ENCODE peak calls at places on chromosome 10, in six cellular contexts. One of them, this sample, is unnamed.

GRCh38 chr10:125000366-125001312 is 58.7 kb downstream of the ZRANB1 start:
- DNase-seq in Peyer's patch: peak; percentile 43
- DNase-seq in suprapubic skin: peak; percentile 80
- DNase-seq in left ventricle myocardium inferior: peak; percentile 16
- DNase-seq in fibroblast of lung: peak; percentile 63
- DNase-seq in cardiac muscle cell: no peak
- DNase-seq in this sample: no peak

GRCh38 chr10:122802282-122802681 is 43.4 kb downstream of the CUZD1 start:
- DNase-seq in Peyer's patch: no peak
- DNase-seq in suprapubic skin: no peak
- DNase-seq in left ventricle myocardium inferior: no peak
- DNase-seq in fibroblast of lung: no peak
- DNase-seq in cardiac muscle cell: no peak
- DNase-seq in this sample: no peak

GRCh38 chr10:43287056-43288007 is 20.5 kb upstream of the RASGEF1A start:
- DNase-seq in Peyer's patch: peak; percentile 91
- DNase-seq in suprapubic skin: peak; percentile 76
- DNase-seq in left ventricle myocardium inferior: no peak
- DNase-seq in fibroblast of lung: no peak
- DNase-seq in cardiac muscle cell: no peak
- DNase-seq in this sample: no peak

GRCh38 chr10:114432704-114433103 is 28.4 kb upstream of the AFAP1L2 start:
- DNase-seq in Peyer's patch: no peak
- DNase-seq in suprapubic skin: no peak
- DNase-seq in left ventricle myocardium inferior: no peak
- DNase-seq in fibroblast of lung: peak; percentile 82
- DNase-seq in cardiac muscle cell: no peak
- DNase-seq in this sample: no peak

GRCh38 chr10:43222296-43222695 is 44.6 kb downstream of the RASGEF1A start:
- DNase-seq in Peyer's patch: peak; percentile 24
- DNase-seq in suprapubic skin: no peak
- DNase-seq in left ventricle myocardium inferior: no peak
- DNase-seq in fibroblast of lung: no peak
- DNase-seq in cardiac muscle cell: no peak
- DNase-seq in this sample: no peak

GRCh38 chr10:100119726-100120125 is 38.1 kb upstream of the CPN1 start:
- DNase-seq in Peyer's patch: no peak
- DNase-seq in suprapubic skin: no peak
- DNase-seq in left ventricle myocardium inferior: no peak
- DNase-seq in fibroblast of lung: no peak
- DNase-seq in cardiac muscle cell: no peak
- DNase-seq in this sample: no peak

GRCh38 chr10:17200885-17201164 is 647 bp downstream of the TRDMT1 start:
- DNase-seq in Peyer's patch: peak; percentile 71
- DNase-seq in suprapubic skin: no peak
- DNase-seq in left ventricle myocardium inferior: peak; percentile 18
- DNase-seq in fibroblast of lung: peak; percentile 68
- DNase-seq in cardiac muscle cell: peak; percentile 42
- DNase-seq in this sample: no peak

GRCh38 chr10:33235271-33235884 is 99.1 kb downstream of the NRP1 start:
- DNase-seq in Peyer's patch: no peak
- DNase-seq in suprapubic skin: no peak
- DNase-seq in left ventricle myocardium inferior: no peak
- DNase-seq in fibroblast of lung: no peak
- DNase-seq in cardiac muscle cell: no peak
- DNase-seq in this sample: no peak

GRCh38 chr10:129958686-129959543 is 5.2 kb downstream of the EBF3 start:
- DNase-seq in Peyer's patch: no peak
- DNase-seq in suprapubic skin: peak; percentile 72
- DNase-seq in left ventricle myocardium inferior: no peak
- DNase-seq in fibroblast of lung: no peak
- DNase-seq in cardiac muscle cell: peak; percentile 27
- DNase-seq in this sample: no peak

GRCh38 chr10:69479737-69480412 is 28.6 kb downstream of the TSPAN15 start:
- DNase-seq in Peyer's patch: no peak
- DNase-seq in suprapubic skin: no peak
- DNase-seq in left ventricle myocardium inferior: no peak
- DNase-seq in fibroblast of lung: peak; percentile 1
- DNase-seq in cardiac muscle cell: no peak
- DNase-seq in this sample: no peak

GRCh38 chr10:22737587-22737986 is 23.2 kb upstream of the PIP4K2A start:
- DNase-seq in Peyer's patch: no peak
- DNase-seq in suprapubic skin: no peak
- DNase-seq in left ventricle myocardium inferior: peak; percentile 32
- DNase-seq in fibroblast of lung: peak; percentile 90
- DNase-seq in cardiac muscle cell: no peak
- DNase-seq in this sample: no peak

GRCh38 chr10:102101152-102101551 is 19.0 kb downstream of the LDB1 start:
- DNase-seq in Peyer's patch: no peak
- DNase-seq in suprapubic skin: no peak
- DNase-seq in left ventricle myocardium inferior: no peak
- DNase-seq in fibroblast of lung: no peak
- DNase-seq in cardiac muscle cell: no peak
- DNase-seq in this sample: no peak
- TF ChIP-seq CTCF in Peyer's patch: no peak
- TF ChIP-seq CTCF in suprapubic skin: no peak
- TF ChIP-seq CTCF in left ventricle myocardium inferior: no peak
- TF ChIP-seq CTCF in fibroblast of lung: no peak
- TF ChIP-seq CTCF in cardiac muscle cell: no peak
- TF ChIP-seq CTCF in this sample: peak; percentile 29

GRCh38 chr10:45433716-45434469 is 59.9 kb downstream of the ALOX5 start:
- DNase-seq in Peyer's patch: no peak
- DNase-seq in suprapubic skin: no peak
- DNase-seq in left ventricle myocardium inferior: no peak
- DNase-seq in fibroblast of lung: no peak
- DNase-seq in cardiac muscle cell: no peak
- DNase-seq in this sample: no peak

GRCh38 chr10:45428611-45429510 is 54.8 kb downstream of the ALOX5 start:
- DNase-seq in Peyer's patch: no peak
- DNase-seq in suprapubic skin: no peak
- DNase-seq in left ventricle myocardium inferior: no peak
- DNase-seq in fibroblast of lung: no peak
- DNase-seq in cardiac muscle cell: no peak
- DNase-seq in this sample: no peak

GRCh38 chr10:45432113-45432512 is 58.1 kb downstream of the ALOX5 start:
- DNase-seq in Peyer's patch: no peak
- DNase-seq in suprapubic skin: no peak
- DNase-seq in left ventricle myocardium inferior: no peak
- DNase-seq in fibroblast of lung: no peak
- DNase-seq in cardiac muscle cell: no peak
- DNase-seq in this sample: no peak

GRCh38 chr10:45429790-45430189 is 55.8 kb downstream of the ALOX5 start:
- DNase-seq in Peyer's patch: no peak
- DNase-seq in suprapubic skin: no peak
- DNase-seq in left ventricle myocardium inferior: no peak
- DNase-seq in fibroblast of lung: no peak
- DNase-seq in cardiac muscle cell: no peak
- DNase-seq in this sample: no peak

GRCh38 chr10:45432700-45433472 is 58.9 kb downstream of the ALOX5 start:
- DNase-seq in Peyer's patch: no peak
- DNase-seq in suprapubic skin: no peak
- DNase-seq in left ventricle myocardium inferior: no peak
- DNase-seq in fibroblast of lung: no peak
- DNase-seq in cardiac muscle cell: no peak
- DNase-seq in this sample: no peak
- H3K4me1 ChIP-seq in Peyer's patch: no peaks in the 10 kb centered on the region
- H3K4me1 ChIP-seq in suprapubic skin: peaks cover 2% of the 10 kb centered on the region
- H3K4me1 ChIP-seq in left ventricle myocardium inferior: peaks cover 8% of the 10 kb centered on the region
- H3K4me1 ChIP-seq in fibroblast of lung: no peaks in the 10 kb centered on the region
- H3K4me1 ChIP-seq in cardiac muscle cell: no peaks in the 10 kb centered on the region
- H3K4me1 ChIP-seq in this sample: no peaks in the 10 kb centered on the region

GRCh38 chr10:3760083-3760482 is 24.9 kb downstream of the KLF6 start:
- DNase-seq in Peyer's patch: peak; percentile 41
- DNase-seq in suprapubic skin: peak; percentile 70
- DNase-seq in left ventricle myocardium inferior: no peak
- DNase-seq in fibroblast of lung: no peak
- DNase-seq in cardiac muscle cell: no peak
- DNase-seq in this sample: no peak

GRCh38 chr10:3763035-3763456 is 22.0 kb downstream of the KLF6 start:
- DNase-seq in Peyer's patch: peak; percentile 47
- DNase-seq in suprapubic skin: peak; percentile 56
- DNase-seq in left ventricle myocardium inferior: no peak
- DNase-seq in fibroblast of lung: peak; percentile 41
- DNase-seq in cardiac muscle cell: no peak
- DNase-seq in this sample: peak; percentile 97

GRCh38 chr10:3761916-3762708 is 22.9 kb downstream of the KLF6 start:
- DNase-seq in Peyer's patch: peak; percentile 41
- DNase-seq in suprapubic skin: peak; percentile 16
- DNase-seq in left ventricle myocardium inferior: no peak
- DNase-seq in fibroblast of lung: peak; percentile 61
- DNase-seq in cardiac muscle cell: no peak
- DNase-seq in this sample: no peak

GRCh38 chr10:3759397-3759796 is 25.6 kb downstream of the KLF6 start:
- DNase-seq in Peyer's patch: no peak
- DNase-seq in suprapubic skin: no peak
- DNase-seq in left ventricle myocardium inferior: no peak
- DNase-seq in fibroblast of lung: no peak
- DNase-seq in cardiac muscle cell: no peak
- DNase-seq in this sample: no peak

DNA sequence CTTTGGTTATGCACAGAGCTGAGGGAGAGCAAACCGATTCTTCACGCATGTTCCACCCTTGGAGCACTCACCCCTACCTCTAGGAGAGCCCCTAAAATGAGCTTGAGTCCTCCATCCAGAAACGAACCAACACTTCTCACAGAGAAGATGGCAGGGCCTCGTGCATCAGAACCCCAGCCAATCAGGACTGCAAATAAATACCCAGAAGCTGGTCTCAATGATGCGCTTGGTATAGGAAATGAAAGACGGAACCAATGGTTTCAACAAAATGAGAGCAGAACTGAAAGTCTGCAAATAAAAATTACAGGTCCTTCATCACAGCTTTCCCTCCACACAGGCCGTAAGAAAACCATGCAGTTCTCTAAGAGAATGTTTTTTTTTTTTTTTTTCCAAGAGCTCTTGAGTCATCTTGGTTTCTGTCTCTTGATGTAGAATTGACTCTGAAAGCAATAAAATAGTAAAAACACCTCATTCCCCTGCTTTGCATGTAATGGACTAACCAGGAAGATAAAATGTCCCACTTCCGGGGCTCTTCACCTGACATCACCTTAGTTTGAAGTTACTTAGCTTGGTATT is 23.8 kb downstream of the KLF6 start:
- DNase-seq in Peyer's patch: peak; percentile 47
- DNase-seq in suprapubic skin: peak; percentile 11
- DNase-seq in left ventricle myocardium inferior: no peak
- DNase-seq in fibroblast of lung: no peak
- DNase-seq in cardiac muscle cell: no peak
- DNase-seq in this sample: no peak
- H3K27ac ChIP-seq in Peyer's patch: no peak overlapping the region
- H3K27ac ChIP-seq in suprapubic skin: no peak overlapping the region
- H3K27ac ChIP-seq in left ventricle myocardium inferior: no peak overlapping the region
- H3K27ac ChIP-seq in fibroblast of lung: no peak overlapping the region
- H3K27ac ChIP-seq in cardiac muscle cell: no peak overlapping the region
- H3K27ac ChIP-seq in this sample: peak overlapping the region; percentile 93

GRCh38 chr10:3119796-3120459 is 52.6 kb downstream of the PFKP start:
- DNase-seq in Peyer's patch: no peak
- DNase-seq in suprapubic skin: no peak
- DNase-seq in left ventricle myocardium inferior: no peak
- DNase-seq in fibroblast of lung: peak; percentile 20
- DNase-seq in cardiac muscle cell: peak; percentile 39
- DNase-seq in this sample: no peak
- TF ChIP-seq CTCF in Peyer's patch: no peak
- TF ChIP-seq CTCF in suprapubic skin: no peak
- TF ChIP-seq CTCF in left ventricle myocardium inferior: peak; percentile 55
- TF ChIP-seq CTCF in fibroblast of lung: peak; percentile 48
- TF ChIP-seq CTCF in cardiac muscle cell: peak; percentile 55
- TF ChIP-seq CTCF in this sample: peak; percentile 52

GRCh38 chr10:50607526-50607925 is 16.2 kb downstream of the SGMS1 start:
- DNase-seq in Peyer's patch: no peak
- DNase-seq in suprapubic skin: no peak
- DNase-seq in left ventricle myocardium inferior: no peak
- DNase-seq in fibroblast of lung: peak; percentile 32
- DNase-seq in cardiac muscle cell: no peak
- DNase-seq in this sample: no peak
- H3K4me1 ChIP-seq in Peyer's patch: peaks cover 6% of the 10 kb centered on the region
- H3K4me1 ChIP-seq in suprapubic skin: peaks cover 53% of the 10 kb centered on the region
- H3K4me1 ChIP-seq in left ventricle myocardium inferior: peaks cover 80% of the 10 kb centered on the region
- H3K4me1 ChIP-seq in fibroblast of lung: peaks cover 21% of the 10 kb centered on the region
- H3K4me1 ChIP-seq in cardiac muscle cell: peaks cover 46% of the 10 kb centered on the region
- H3K4me1 ChIP-seq in this sample: peaks cover 37% of the 10 kb centered on the region

DNA sequence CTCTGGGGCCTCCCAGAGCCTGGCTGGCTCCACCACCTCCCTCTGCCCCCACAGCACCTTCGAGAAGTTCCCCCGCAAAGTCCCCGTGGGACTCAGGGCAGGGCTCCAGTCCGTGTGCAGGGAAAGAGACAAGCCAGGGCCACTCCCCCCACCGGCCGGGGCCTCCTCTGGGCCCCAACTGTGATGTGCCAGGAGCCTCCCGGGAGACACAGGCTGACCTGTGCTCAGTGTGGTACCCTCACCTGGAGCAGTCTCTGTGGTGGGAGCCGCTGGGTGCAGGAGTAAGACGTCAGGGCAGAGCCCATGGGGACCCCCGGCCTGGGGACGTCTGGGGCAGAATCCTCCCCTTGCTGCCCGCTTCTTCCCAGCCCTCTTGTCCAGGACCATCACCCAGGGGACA is 1.5 kb upstream of the ADGRA1 start:
- DNase-seq in Peyer's patch: no peak
- DNase-seq in suprapubic skin: no peak
- DNase-seq in left ventricle myocardium inferior: no peak
- DNase-seq in fibroblast of lung: no peak
- DNase-seq in cardiac muscle cell: no peak
- DNase-seq in this sample: no peak
- H3K27ac ChIP-seq in Peyer's patch: no peak overlapping the region
- H3K27ac ChIP-seq in suprapubic skin: no peak overlapping the region
- H3K27ac ChIP-seq in left ventricle myocardium inferior: no peak overlapping the region
- H3K27ac ChIP-seq in fibroblast of lung: no peak overlapping the region
- H3K27ac ChIP-seq in cardiac muscle cell: no peak overlapping the region
- H3K27ac ChIP-seq in this sample: no peak overlapping the region

DNA sequence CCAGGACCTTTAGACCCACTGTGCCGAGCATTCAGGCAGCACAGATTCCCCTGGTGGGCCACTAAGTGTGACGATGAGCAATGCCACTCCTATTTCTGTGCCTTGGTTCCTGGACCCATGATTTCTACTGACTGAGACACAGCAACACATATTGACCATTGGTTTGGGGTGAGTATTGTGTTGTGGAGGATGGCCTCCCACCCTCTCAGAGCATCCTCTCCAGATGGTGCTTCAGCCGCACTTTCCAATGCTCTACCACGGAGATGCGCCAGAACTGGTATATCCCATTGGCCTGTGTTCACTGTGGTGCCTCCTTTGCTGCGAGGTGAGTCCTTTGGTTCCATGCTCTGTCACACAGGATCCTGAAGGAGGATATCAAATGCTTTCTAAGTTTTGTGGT is 10.1 kb upstream of the GDF10 start:
- DNase-seq in Peyer's patch: no peak
- DNase-seq in suprapubic skin: peak; percentile 28
- DNase-seq in left ventricle myocardium inferior: no peak
- DNase-seq in fibroblast of lung: no peak
- DNase-seq in cardiac muscle cell: no peak
- DNase-seq in this sample: no peak
- TF ChIP-seq CTCF in Peyer's patch: no peak
- TF ChIP-seq CTCF in suprapubic skin: no peak
- TF ChIP-seq CTCF in left ventricle myocardium inferior: no peak
- TF ChIP-seq CTCF in fibroblast of lung: no peak
- TF ChIP-seq CTCF in cardiac muscle cell: no peak
- TF ChIP-seq CTCF in this sample: no peak

This sample was measured in RWPE2.